ENCODE peak calls at places on chromosomes 7 and 10, in four cellular contexts. One of them, this sample, is unnamed.
A peak's percentile ranks its signal among the peaks of the same experiment; 100 is the strongest.

GRCh38 chr7:3916146-3916545 is 615.1 kb downstream of the SDK1 start:
- DNase-seq in HepG2: peak; percentile 40
- DNase-seq in GM12878: no peak
- DNase-seq in SK-N-SH: no peak
- DNase-seq in this sample: no peak

GRCh38 chr7:23438171-23438570 is 32.1 kb downstream of the IGF2BP3 start:
- DNase-seq in HepG2: no peak
- DNase-seq in GM12878: no peak
- DNase-seq in SK-N-SH: no peak
- DNase-seq in this sample: no peak

GRCh38 chr10:103547391-103547946 is 54.0 kb downstream of the NEURL1 start:
- DNase-seq in HepG2: no peak
- DNase-seq in GM12878: no peak
- DNase-seq in SK-N-SH: peak; percentile 44
- DNase-seq in this sample: no peak

GRCh38 chr7:22860784-22861482 is 38.3 kb upstream of the TOMM7 start:
- DNase-seq in HepG2: peak; percentile 13
- DNase-seq in GM12878: no peak
- DNase-seq in SK-N-SH: peak; percentile 42
- DNase-seq in this sample: no peak

GRCh38 chr7:18086165-18087030 is 58.8 kb upstream of the PRPS1L1 start:
- DNase-seq in HepG2: no peak
- DNase-seq in GM12878: no peak
- DNase-seq in SK-N-SH: peak; percentile 59
- DNase-seq in this sample: no peak

GRCh38 chr10:102243304-102243703 is 2.0 kb upstream of the PITX3 start:
- DNase-seq in HepG2: peak; percentile 35
- DNase-seq in GM12878: no peak
- DNase-seq in SK-N-SH: no peak
- DNase-seq in this sample: no peak

GRCh38 chr10:130357951-130358350 is 221.8 kb downstream of the GLRX3 start:
- DNase-seq in HepG2: no peak
- DNase-seq in GM12878: no peak
- DNase-seq in SK-N-SH: no peak
- DNase-seq in this sample: no peak

GRCh38 chr10:75599875-75600648 is 168.6 kb downstream of the LRMDA start:
- DNase-seq in HepG2: peak; percentile 67
- DNase-seq in GM12878: no peak
- DNase-seq in SK-N-SH: no peak
- DNase-seq in this sample: no peak

GRCh38 chr7:13198741-13199140 is 511.3 kb downstream of the ARL4A start:
- DNase-seq in HepG2: no peak
- DNase-seq in GM12878: no peak
- DNase-seq in SK-N-SH: no peak
- DNase-seq in this sample: no peak

GRCh38 chr10:100747826-100748231 is 2.4 kb downstream of the PAX2 start:
- DNase-seq in HepG2: no peak
- DNase-seq in GM12878: no peak
- DNase-seq in SK-N-SH: peak; percentile 71
- DNase-seq in this sample: no peak

GRCh38 chr10:85175635-85176034 is 847.2 kb downstream of the CCSER2 start:
- DNase-seq in HepG2: no peak
- DNase-seq in GM12878: no peak
- DNase-seq in SK-N-SH: no peak
- DNase-seq in this sample: no peak

DNA sequence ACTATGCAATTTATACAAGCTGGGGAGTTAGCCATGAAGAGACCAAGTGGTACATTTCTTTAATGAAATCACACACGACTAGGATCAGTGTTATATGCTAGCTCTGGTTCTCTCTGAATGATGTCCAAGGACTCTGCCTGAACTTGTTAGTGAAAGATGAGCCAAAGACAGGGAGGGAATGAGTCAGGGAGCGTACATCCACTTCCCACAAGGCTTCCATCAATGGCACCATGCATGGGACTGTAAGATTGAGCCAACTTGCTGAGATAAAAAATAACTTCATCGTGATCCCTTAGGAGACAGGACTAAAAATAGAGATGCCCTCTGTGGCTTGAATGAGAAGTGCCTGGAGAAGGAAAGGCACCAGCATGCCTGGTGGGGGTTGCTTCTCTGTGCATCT is 629.7 kb downstream of the ACTR3B start:
- DNase-seq in HepG2: no peak
- DNase-seq in GM12878: no peak
- DNase-seq in SK-N-SH: no peak
- DNase-seq in this sample: peak; percentile 8
- TF ChIP-seq EP300 in HepG2: no peak
- TF ChIP-seq EP300 in GM12878: no peak
- TF ChIP-seq EP300 in SK-N-SH: no peak
- TF ChIP-seq EP300 in this sample: no peak

GRCh38 chr7:156160811-156161210 is 348.5 kb upstream of the SHH start:
- DNase-seq in HepG2: no peak
- DNase-seq in GM12878: no peak
- DNase-seq in SK-N-SH: no peak
- DNase-seq in this sample: peak; percentile 70
- TF ChIP-seq GABPA in HepG2: no peak
- TF ChIP-seq GABPA in GM12878: no peak
- TF ChIP-seq GABPA in SK-N-SH: no peak
- TF ChIP-seq GABPA in this sample: no peak

GRCh38 chr10:22335204-22335956 is 9.9 kb upstream of the SPAG6 start:
- DNase-seq in HepG2: no peak
- DNase-seq in GM12878: no peak
- DNase-seq in SK-N-SH: peak; percentile 33
- DNase-seq in this sample: no peak
- TF ChIP-seq MAX in HepG2: no peak
- TF ChIP-seq MAX in GM12878: peak; percentile 51
- TF ChIP-seq MAX in SK-N-SH: no peak
- TF ChIP-seq MAX in this sample: peak; percentile 95

GRCh38 chr7:66265566-66265965 is 60.4 kb downstream of the TPST1 start:
- DNase-seq in HepG2: no peak
- DNase-seq in GM12878: no peak
- DNase-seq in SK-N-SH: peak; percentile 39
- DNase-seq in this sample: no peak
- TF ChIP-seq EP300 in HepG2: no peak
- TF ChIP-seq EP300 in GM12878: no peak
- TF ChIP-seq EP300 in SK-N-SH: no peak
- TF ChIP-seq EP300 in this sample: no peak

This sample was measured in H1.